ENCODE peak calls at places on chromosomes 6 and 20, in eight cellular contexts. M, X, F, C, Z, P, E and R are unnamed samples.

GRCh38 chr20:49486064-49486463 is 3.6 kb upstream of the KCNB1 start:
- DNase-seq in C (no peak), F (no peak), Z (no peak), P (no peak), M (no peak), X (no peak), E (no peak), R (no peak)

GRCh38 chr6:30006170-30007131 is 54.6 kb upstream of the POLR1H start:
- DNase-seq in X (peak; percentile 25), Z (no peak), M (peak; percentile 45), C (peak; percentile 9), E (no peak), F (peak; percentile 36), P (no peak), R (no peak)

GRCh38 chr6:34511923-34512737 is 44.0 kb downstream of the SPDEF start:
- DNase-seq in C (no peak), Z (no peak), M (no peak), F (no peak), P (no peak), X (no peak), E (no peak), R (no peak)

GRCh38 chr6:156645106-156645505 is 132.1 kb upstream of the ARID1B start:
- DNase-seq in M (no peak), Z (no peak), P (no peak), X (no peak), F (peak; percentile 17), C (no peak), E (no peak), R (no peak)

GRCh38 chr6:112413805-112414204 is 66.7 kb downstream of the RFPL4B start:
- DNase-seq in Z (no peak), F (no peak), E (no peak), P (no peak), M (no peak), X (peak; percentile 70), C (no peak), R (peak; percentile 66)

GRCh38 chr6:108798672-108799355 is 49.4 kb upstream of the ARMC2 start:
- DNase-seq in E (peak; percentile 57), Z (no peak), C (peak; percentile 52), P (peak; percentile 59), M (peak; percentile 80), X (peak; percentile 24), F (no peak), R (peak; percentile 61)

GRCh38 chr6:82040405-82041221 is 206.9 kb downstream of the IBTK start:
- DNase-seq in Z (peak; percentile 46), M (peak; percentile 25), C (no peak), P (peak; percentile 20), X (peak; percentile 74), F (peak; percentile 85), E (no peak), R (peak; percentile 74)

GRCh38 chr6:135888818-135889217 is 37.3 kb downstream of the PDE7B start:
- DNase-seq in F (no peak), P (no peak), E (no peak), X (no peak), M (no peak), C (no peak), Z (no peak), R (no peak)

GRCh38 chr6:150072201-150072600 is 3.3 kb upstream of the ULBP3 start:
- DNase-seq in M (peak; percentile 70), F (peak; percentile 55), X (peak; percentile 81), C (no peak), P (peak; percentile 52), Z (no peak), E (peak; percentile 40), R (peak; percentile 96)

GRCh38 chr20:47796952-47797351 is 11.7 kb upstream of the SULF2 start:
- DNase-seq in P (no peak), C (no peak), M (no peak), E (no peak), Z (no peak), F (no peak), X (no peak), R (no peak)

GRCh38 chr6:132780770-132781371 is 17.6 kb downstream of the SLC18B1 start:
- DNase-seq in F (peak; percentile 60), E (no peak), M (peak; percentile 14), X (peak; percentile 27), C (no peak), Z (no peak), P (no peak), R (no peak)